ENCODE peak calls at places on chromosomes 6 and 20, in four cellular contexts. Z is HT1080, N is astrocyte of the spinal cord, K is ecto neural progenitor cell. J is an unnamed sample.

GRCh38 chr6:141957271-141957670 is 175.5 kb upstream of the GJE1 start:
- DNase-seq in Z (no peak), N (no peak), K (no peak), J (no peak)

GRCh38 chr20:4488407-4489339 is 233.0 kb upstream of the PRND start:
- DNase-seq in Z (peak; percentile 76), N (peak; percentile 79), K (no peak), J (no peak)

GRCh38 chr6:24584390-24584735 is 61.6 kb downstream of the KIAA0319 start:
- DNase-seq in Z (no peak), N (no peak), K (no peak), J (no peak)

GRCh38 chr20:10558635-10559187 is 115.1 kb downstream of the JAG1 start:
- DNase-seq in Z (peak; percentile 84), N (peak; percentile 92), K (no peak), J (no peak)

GRCh38 chr6:128339635-128340436 is 180.6 kb downstream of the PTPRK start:
- DNase-seq in Z (no peak), N (peak; percentile 27), K (no peak), J (no peak)

GRCh38 chr20:58551631-58552030 is 36.4 kb upstream of the APCDD1L start:
- DNase-seq in Z (no peak), N (no peak), K (peak; percentile 16), J (no peak)

GRCh38 chr6:148179786-148180185 is 162.9 kb upstream of the SASH1 start:
- DNase-seq in Z (peak; percentile 44), N (peak; percentile 46), K (no peak), J (no peak)

GRCh38 chr6:14849224-14849623 is 396.6 kb upstream of the JARID2 start:
- DNase-seq in Z (no peak), N (no peak), K (no peak), J (no peak)

GRCh38 chr6:32190946-32191677 is 1.1 kb upstream of the PBX2 start:
- DNase-seq in Z (no peak), N (no peak), K (peak; percentile 48), J (no peak)

GRCh38 chr6:142416179-142416578 is 114.4 kb downstream of the ADGRG6 start:
- DNase-seq in Z (peak; percentile 97), N (peak; percentile 98), K (no peak), J (no peak)

GRCh38 chr6:161429921-161430490 is 156.1 kb upstream of the AGPAT4 start:
- DNase-seq in Z (peak; percentile 26), N (no peak), K (no peak), J (no peak)

GRCh38 chr6:33279971-33280511 is 3.1 kb downstream of the B3GALT4 start:
- DNase-seq in Z (peak; percentile 81), N (peak; percentile 45), K (peak; percentile 64), J (no peak)

GRCh38 chr6:43609402-43609801 is 19.7 kb downstream of the GTPBP2 start:
- DNase-seq in Z (no peak), N (no peak), K (no peak), J (no peak)

J was measured in Peyer's patch.